ENCODE peak calls at places on chromosome 15, in five cellular contexts. Y is fibroblast of pulmonary artery, T is astrocyte of the cerebellum, V is OCI-LY7, F is GM23248. P is an unnamed sample.

GRCh38 chr15:92271179-92271578 is 122.5 kb upstream of the ST8SIA2 start:
- DNase-seq in V (no peak), Y (no peak), F (no peak), T (no peak), P (no peak)

GRCh38 chr15:73704869-73705645 is 20.9 kb downstream of the CD276 start:
- DNase-seq in V (peak; percentile 67), T (no peak), Y (peak; percentile 59), F (peak; percentile 66), P (peak; percentile 49)

GRCh38 chr15:78950906-78951840 is 6.3 kb upstream of the CTSH start:
- DNase-seq in V (peak; percentile 47), T (no peak), F (peak; percentile 55), Y (peak; percentile 51), P (peak; percentile 70)

GRCh38 chr15:64596701-64597468 is 136.5 kb downstream of the ZNF609 start:
- DNase-seq in Y (peak; percentile 80), V (no peak), F (peak; percentile 38), T (no peak), P (peak; percentile 64)

GRCh38 chr15:62742409-62743171 is 300.0 kb upstream of the TPM1 start:
- DNase-seq in F (peak; percentile 97), Y (peak; percentile 93), V (peak; percentile 55), T (peak; percentile 74), P (peak; percentile 98)

GRCh38 chr15:24819680-24820079 is 135.1 kb upstream of the SNRPN start:
- DNase-seq in F (no peak), V (no peak), T (no peak), Y (no peak), P (no peak)

GRCh38 chr15:82231842-82232241 is 30.7 kb downstream of the EFL1 start:
- DNase-seq in Y (no peak), V (no peak), F (no peak), T (no peak), P (no peak)

GRCh38 chr15:62541250-62541649 is 376.2 kb upstream of the C2CD4B start:
- DNase-seq in F (no peak), T (no peak), Y (no peak), V (no peak), P (no peak)

GRCh38 chr15:92623435-92623834 is 32.1 kb downstream of the FAM174B start:
- DNase-seq in V (no peak), F (no peak), T (no peak), Y (no peak), P (no peak)

GRCh38 chr15:50576156-50576555 is 29.7 kb upstream of the USP50 start:
- DNase-seq in Y (no peak), V (no peak), F (peak; percentile 3), T (no peak), P (no peak)

GRCh38 chr15:82129769-82130168 is 84.0 kb upstream of the MEX3B start:
- DNase-seq in Y (peak; percentile 74), F (peak; percentile 93), T (peak; percentile 71), V (no peak), P (peak; percentile 85)

GRCh38 chr15:59539799-59540198 is 71.8 kb upstream of the GCNT3 start:
- DNase-seq in T (no peak), V (no peak), Y (no peak), F (peak; percentile 20), P (peak; percentile 16)

GRCh38 chr15:72237286-72238224 is 6.6 kb upstream of the PKM start:
- DNase-seq in T (peak; percentile 97), F (peak; percentile 98), Y (peak; percentile 96), V (no peak), P (peak; percentile 97)

GRCh38 chr15:42608767-42609488 is 33.5 kb downstream of the STARD9 start:
- DNase-seq in V (no peak), Y (no peak), F (no peak), T (no peak), P (no peak)

GRCh38 chr15:63189955-63190691 is 717 bp downstream of the RAB8B start:
- DNase-seq in T (no peak), Y (no peak), V (peak; percentile 30), F (peak; percentile 49), P (peak; percentile 19)

GRCh38 chr15:69665641-69666091 is 213.0 kb downstream of the RPLP1 start:
- DNase-seq in F (no peak), Y (peak; percentile 16), V (no peak), T (no peak), P (no peak)

GRCh38 chr15:90142216-90143175 is 40.2 kb upstream of the IDH2 start:
- DNase-seq in T (no peak), V (no peak), Y (no peak), F (no peak), P (no peak)

GRCh38 chr15:85752591-85752990 is 42.1 kb downstream of the KLHL25 start:
- DNase-seq in F (no peak), Y (no peak), V (no peak), T (no peak), P (no peak)

GRCh38 chr15:25527118-25527517 is 88.3 kb upstream of the UBE3A start:
- DNase-seq in F (peak; percentile 61), Y (no peak), V (no peak), T (no peak), P (no peak)

GRCh38 chr15:60548101-60548500 is 69.2 kb upstream of the ICE2 start:
- DNase-seq in Y (no peak), V (no peak), T (no peak), F (no peak), P (no peak)

GRCh38 chr15:60733196-60733595 is 254.3 kb upstream of the ICE2 start:
- DNase-seq in F (peak; percentile 16), Y (no peak), T (no peak), V (no peak), P (no peak)

GRCh38 chr15:41691471-41691870 is 31.3 kb downstream of the MGA start:
- DNase-seq in T (no peak), F (peak; percentile 42), V (no peak), Y (peak; percentile 53), P (peak; percentile 17)

GRCh38 chr15:95948371-95948770 is 382.1 kb upstream of the NR2F2 start:
- DNase-seq in F (no peak), T (no peak), Y (no peak), V (no peak), P (no peak)

GRCh38 chr15:22939652-22940061 is 40.5 kb downstream of the CYFIP1 start:
- DNase-seq in F (no peak), T (no peak), V (no peak), Y (no peak), P (no peak)

GRCh38 chr15:25022233-25022632 is 67.4 kb downstream of the SNRPN start:
- DNase-seq in V (no peak), T (peak; percentile 33), Y (peak; percentile 59), F (peak; percentile 0), P (peak; percentile 62)

GRCh38 chr15:39774688-39775267 is 7.9 kb downstream of the FSIP1 start:
- DNase-seq in T (no peak), F (no peak), V (peak; percentile 33), Y (no peak), P (no peak)

GRCh38 chr15:56286213-56286612 is 42.5 kb upstream of the RFX7 start:
- DNase-seq in T (no peak), F (no peak), V (peak; percentile 7), Y (no peak), P (no peak)

GRCh38 chr15:90062023-90062728 is 40.1 kb downstream of the IDH2 start:
- DNase-seq in T (no peak), V (peak; percentile 81), Y (peak; percentile 29), F (no peak), P (no peak)

GRCh38 chr15:61195116-61196002 is 33.7 kb downstream of the RORA start:
- DNase-seq in V (peak; percentile 58), T (no peak), Y (peak; percentile 72), F (peak; percentile 61), P (peak; percentile 55)

GRCh38 chr15:31361764-31362120 is 35.1 kb downstream of the KLF13 start:
- DNase-seq in Y (peak; percentile 25), V (no peak), F (no peak), T (no peak), P (no peak)
- H3K4me3 ChIP-seq in Y (no peak overlapping the region), V (peak overlapping the region; percentile 61), F (no peak overlapping the region), T (no peak overlapping the region), P (no peak overlapping the region)

GRCh38 chr15:36782681-36783080 is 203.3 kb downstream of the CDIN1 start:
- DNase-seq in V (no peak), F (no peak), Y (peak; percentile 32), T (no peak), P (peak; percentile 43)
- H3K4me3 ChIP-seq in V (no peak overlapping the region), F (no peak overlapping the region), Y (no peak overlapping the region), T (no peak overlapping the region), P (no peak overlapping the region)

DNA sequence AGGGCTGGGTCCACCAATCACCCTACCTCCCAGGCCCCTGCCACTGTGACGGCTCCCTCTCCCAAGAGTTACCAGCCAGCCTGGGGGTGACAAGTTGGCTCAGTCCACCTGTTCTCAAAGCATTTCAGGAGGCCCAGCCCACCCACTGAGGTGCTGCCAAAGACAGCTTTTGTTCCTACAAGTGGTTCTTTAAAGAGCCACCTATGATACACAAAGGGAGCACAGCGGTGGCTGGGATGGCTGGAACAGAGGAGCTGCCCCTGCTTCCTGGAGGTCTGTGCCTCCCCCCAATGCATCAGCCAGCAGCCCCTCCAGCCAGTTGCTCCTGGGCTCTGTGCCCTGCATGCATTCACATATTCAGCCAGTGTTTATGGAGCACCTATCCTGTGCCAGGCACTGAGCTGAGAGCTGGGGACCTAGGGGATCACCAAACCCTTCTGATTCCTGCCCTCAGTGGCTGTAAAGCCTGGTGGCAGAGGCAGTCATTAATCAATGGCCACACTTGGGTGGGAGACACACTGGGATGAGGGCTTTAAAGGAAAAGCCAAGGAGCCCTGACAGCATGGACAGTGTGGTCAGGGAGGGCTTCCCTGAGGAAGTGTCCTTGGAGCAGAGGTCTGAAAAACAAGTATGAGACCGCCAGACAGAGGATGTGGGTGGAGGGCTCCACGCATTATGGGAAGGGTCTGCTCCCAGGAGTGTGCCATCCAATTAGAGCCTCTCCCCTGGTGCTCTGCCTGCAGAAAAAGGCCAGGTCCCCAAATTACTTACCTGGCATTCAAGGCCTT is 107.1 kb upstream of the LINGO1 start:
- DNase-seq in T (no peak), F (no peak), Y (no peak), V (no peak), P (no peak)
- H3K4me3 ChIP-seq in T (no peak overlapping the region), F (no peak overlapping the region), Y (no peak overlapping the region), V (no peak overlapping the region), P (no peak overlapping the region)

GRCh38 chr15:70851889-70852288 is 2.1 kb downstream of the LARP6 start:
- DNase-seq in V (no peak), Y (no peak), F (no peak), T (no peak), P (no peak)
- H3K4me3 ChIP-seq in V (no peak overlapping the region), Y (peak overlapping the region; percentile 86), F (peak overlapping the region; percentile 90), T (no peak overlapping the region), P (peak overlapping the region; percentile 96)

P was measured in fibroblast of the aortic adventitia.